ENCODE peak calls at places on chromosomes 3 and 15, in four cellular contexts. S, L, O and M are unnamed samples.

GRCh38 chr15:36579792-36580431 is 486 bp downstream of the CDIN1 start:
- DNase-seq in S (no peak), L (no peak), O (peak; percentile 37), M (no peak)

GRCh38 chr3:122392868-122393844 is 9.2 kb downstream of the FAM162A start:
- DNase-seq in S (peak; percentile 54), L (no peak), O (no peak), M (no peak)

GRCh38 chr3:129064969-129065726 is 4.6 kb downstream of the GP9 start:
- DNase-seq in S (no peak), L (no peak), O (no peak), M (no peak)

GRCh38 chr3:73572371-73572770 is 52.4 kb downstream of the PDZRN3 start:
- DNase-seq in S (no peak), L (no peak), O (no peak), M (no peak)

GRCh38 chr3:61560452-61561373 is 658 bp upstream of the PTPRG start:
- DNase-seq in S (peak; percentile 89), L (no peak), O (peak; percentile 84), M (peak; percentile 55)

GRCh38 chr3:155188036-155188435 is 105.4 kb downstream of the STRIT1 start:
- DNase-seq in S (no peak), L (no peak), O (no peak), M (no peak)

GRCh38 chr3:73765878-73766564 is 141.3 kb upstream of the PDZRN3 start:
- DNase-seq in S (peak; percentile 43), L (no peak), O (no peak), M (no peak)

GRCh38 chr3:183349421-183350157 is 78.8 kb downstream of the MCF2L2 start:
- DNase-seq in S (no peak), L (no peak), O (no peak), M (no peak)

GRCh38 chr15:31366169-31366734 is 39.6 kb downstream of the KLF13 start:
- DNase-seq in S (peak; percentile 6), L (no peak), O (peak; percentile 62), M (peak; percentile 56)

GRCh38 chr3:150699068-150699635 is 4.6 kb downstream of the ERICH6 start:
- DNase-seq in S (peak; percentile 58), L (no peak), O (no peak), M (no peak)

GRCh38 chr15:34986326-34987181 is 1.5 kb downstream of the ZNF770 start:
- DNase-seq in S (peak; percentile 3), L (no peak), O (no peak), M (no peak)

GRCh38 chr3:48950051-48950450 is 31.4 kb downstream of the ARIH2 start:
- DNase-seq in S (no peak), L (no peak), O (no peak), M (no peak)

GRCh38 chr3:136731274-136731884 is 20.8 kb downstream of the STAG1 start:
- DNase-seq in S (peak; percentile 8), L (no peak), O (no peak), M (no peak)

GRCh38 chr3:194869482-194870169 is 183.9 kb downstream of the FAM43A start:
- DNase-seq in S (peak; percentile 70), L (no peak), O (no peak), M (no peak)

GRCh38 chr3:196217307-196218154 is 1.2 kb downstream of the SLC51A start:
- DNase-seq in S (no peak), L (no peak), O (no peak), M (no peak)

GRCh38 chr3:193240436-193240849 is 579 bp upstream of the PLAAT1 start:
- DNase-seq in S (no peak), L (no peak), O (no peak), M (no peak)

GRCh38 chr15:99446565-99447496 is 119.0 kb upstream of the MEF2A start:
- DNase-seq in S (no peak), L (no peak), O (no peak), M (peak; percentile 8)

GRCh38 chr3:197458179-197458707 is 97.5 kb downstream of the BDH1 start:
- DNase-seq in S (no peak), L (no peak), O (no peak), M (no peak)

GRCh38 chr3:30578479-30578878 is 27.9 kb upstream of the TGFBR2 start:
- DNase-seq in S (peak; percentile 87), L (no peak), O (peak; percentile 64), M (no peak)

GRCh38 chr3:192033246-192033645 is 572.3 kb downstream of the PYDC2 start:
- DNase-seq in S (peak; percentile 3), L (no peak), O (no peak), M (no peak)

GRCh38 chr3:52054689-52055511 is 1.5 kb downstream of the DUSP7 start:
- DNase-seq in S (peak; percentile 43), L (no peak), O (no peak), M (no peak)

GRCh38 chr15:87827126-87827525 is 429.4 kb downstream of the NTRK3 start:
- DNase-seq in S (peak; percentile 66), L (no peak), O (no peak), M (no peak)

GRCh38 chr3:67688231-67688630 is 33.8 kb upstream of the SUCLG2 start:
- DNase-seq in S (no peak), L (no peak), O (no peak), M (no peak)

GRCh38 chr3:131846296-131846924 is 188.4 kb downstream of the CPNE4 start:
- DNase-seq in S (no peak), L (no peak), O (no peak), M (no peak)

GRCh38 chr3:193347507-193348501 is 30.7 kb downstream of the ATP13A5 start:
- DNase-seq in S (no peak), L (no peak), O (no peak), M (no peak)

GRCh38 chr15:64856429-64857145 is 14.9 kb downstream of the PLEKHO2 start:
- DNase-seq in S (peak; percentile 71), L (no peak), O (peak; percentile 51), M (no peak)

GRCh38 chr3:34727700-34728099 is 911.6 kb upstream of the ARPP21 start:
- DNase-seq in S (no peak), L (no peak), O (no peak), M (no peak)

GRCh38 chr15:86743283-86743903 is 663.7 kb downstream of the AGBL1 start:
- DNase-seq in S (no peak), L (peak; percentile 27), O (no peak), M (no peak)

GRCh38 chr3:101963902-101964362 is 114.6 kb downstream of the NFKBIZ start:
- DNase-seq in S (peak; percentile 39), L (no peak), O (peak; percentile 32), M (no peak)

GRCh38 chr3:58647661-58648141 is 18.9 kb downstream of the FAM3D start:
- DNase-seq in S (no peak), L (no peak), O (no peak), M (no peak)

GRCh38 chr15:54131410-54131809 is 153.2 kb downstream of the UNC13C start:
- DNase-seq in S (no peak), L (no peak), O (no peak), M (no peak)